ENCODE peak calls at places on chromosome 11, in six cellular contexts. H is tibial nerve, X is HCT116, V is right lobe of liver, T is WERI-Rb-1, J is mammary epithelial cell. N is an unnamed sample.

GRCh38 chr11:14587203-14587602 is 56.4 kb upstream of the PDE3B start:
- DNase-seq in V (no peak), J (no peak), X (no peak), H (no peak), T (no peak), N (no peak)

GRCh38 chr11:102914238-102915043 is 39.7 kb upstream of the MMP12 start:
- DNase-seq in J (peak), H (no peak), V (no peak), X (peak), T (peak), N (peak)

GRCh38 chr11:69949327-69949726 is 128.8 kb upstream of the ANO1 start:
- DNase-seq in J (peak), H (no peak), X (peak), V (peak), T (no peak), N (peak)

GRCh38 chr11:88384678-88385015 is 47.1 kb upstream of the CTSC start:
- DNase-seq in X (no peak), T (no peak), H (no peak), V (no peak), J (peak), N (peak)

GRCh38 chr11:62433553-62434301 is 14.9 kb downstream of the SCGB1A1 start:
- DNase-seq in X (no peak), V (no peak), J (no peak), T (no peak), H (peak), N (no peak)

GRCh38 chr11:79244175-79244804 is 196.5 kb downstream of the TENM4 start:
- DNase-seq in J (peak), X (no peak), V (no peak), H (no peak), T (peak), N (peak)

GRCh38 chr11:76823481-76824028 is 37.2 kb upstream of the ACER3 start:
- DNase-seq in J (peak), X (peak), V (no peak), H (no peak), T (no peak), N (peak)

GRCh38 chr11:70410276-70410675 is 11.9 kb downstream of the CTTN start:
- DNase-seq in X (no peak), T (no peak), H (no peak), J (no peak), V (no peak), N (no peak)

GRCh38 chr11:96155627-96156378 is 187.2 kb downstream of the MAML2 start:
- DNase-seq in V (peak), H (peak), X (peak), J (peak), T (peak), N (peak)

GRCh38 chr11:89516496-89516895 is 25.3 kb upstream of the NOX4 start:
- DNase-seq in X (no peak), T (no peak), H (no peak), J (no peak), V (no peak), N (no peak)

GRCh38 chr11:82960000-82960778 is 58.7 kb downstream of the DDIAS start:
- DNase-seq in V (no peak), H (no peak), T (no peak), X (no peak), J (no peak), N (no peak)

GRCh38 chr11:113729456-113729855 is 23.3 kb upstream of the TMPRSS5 start:
- DNase-seq in J (peak), X (no peak), T (peak), V (no peak), H (no peak), N (no peak)

GRCh38 chr11:60396382-60396781 is at the start of gene MS4A14:
- DNase-seq in J (no peak), H (no peak), X (no peak), T (no peak), V (no peak), N (no peak)

GRCh38 chr11:14908214-14908880 is 16.3 kb upstream of the CYP2R1 start:
- DNase-seq in J (peak), X (peak), T (peak), V (no peak), H (no peak), N (peak)

GRCh38 chr11:81203876-81204275 is 1529.8 kb downstream of the FAM181B start:
- DNase-seq in T (no peak), V (no peak), X (no peak), J (no peak), H (no peak), N (no peak)

DNA sequence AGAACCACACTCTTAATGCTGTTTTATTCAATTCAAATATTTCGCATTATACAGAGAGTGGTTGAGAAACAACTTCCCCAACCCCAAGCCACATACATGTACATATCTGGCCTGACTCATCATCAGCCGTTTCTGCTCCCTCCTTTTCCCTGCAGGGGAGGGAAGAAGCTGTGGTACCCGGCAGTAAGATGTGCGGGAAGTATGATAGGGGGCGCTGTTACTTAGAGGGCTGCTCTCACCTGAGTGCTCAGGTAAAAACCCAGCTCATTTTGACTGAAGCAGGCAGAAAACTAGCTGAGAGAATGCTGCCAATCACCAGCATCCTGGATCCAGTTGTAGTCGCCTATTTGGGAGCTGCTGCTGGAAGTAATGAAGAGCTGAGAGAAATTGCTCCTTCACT is 85.6 kb downstream of the NELL1 start:
- DNase-seq in J (peak), V (no peak), X (no peak), T (peak), H (no peak), N (no peak)
- TF ChIP-seq CTCF in J (no peak), V (no peak), X (peak), T (peak), H (no peak), N (no peak)

GRCh38 chr11:22491826-22492225 is 133.8 kb downstream of the FANCF start:
- DNase-seq in X (no peak), J (peak), V (no peak), T (peak), H (no peak), N (no peak)
- H3K4me3 ChIP-seq in X (no peak), J (peak), V (no peak), T (no peak), H (no peak), N (no peak)

GRCh38 chr11:12158926-12159325 is 48.5 kb downstream of the MICAL2 start:
- DNase-seq in X (no peak), V (no peak), H (no peak), J (no peak), T (no peak), N (no peak)

GRCh38 chr11:12154871-12155668 is 44.7 kb downstream of the MICAL2 start:
- DNase-seq in J (no peak), T (no peak), X (no peak), H (no peak), V (no peak), N (no peak)

GRCh38 chr11:12156301-12157140 is 46.1 kb downstream of the MICAL2 start:
- DNase-seq in J (no peak), X (no peak), H (no peak), T (no peak), V (no peak), N (peak)

GRCh38 chr11:12155696-12156095 is 45.3 kb downstream of the MICAL2 start:
- DNase-seq in V (no peak), T (no peak), H (no peak), J (no peak), X (no peak), N (no peak)

DNA sequence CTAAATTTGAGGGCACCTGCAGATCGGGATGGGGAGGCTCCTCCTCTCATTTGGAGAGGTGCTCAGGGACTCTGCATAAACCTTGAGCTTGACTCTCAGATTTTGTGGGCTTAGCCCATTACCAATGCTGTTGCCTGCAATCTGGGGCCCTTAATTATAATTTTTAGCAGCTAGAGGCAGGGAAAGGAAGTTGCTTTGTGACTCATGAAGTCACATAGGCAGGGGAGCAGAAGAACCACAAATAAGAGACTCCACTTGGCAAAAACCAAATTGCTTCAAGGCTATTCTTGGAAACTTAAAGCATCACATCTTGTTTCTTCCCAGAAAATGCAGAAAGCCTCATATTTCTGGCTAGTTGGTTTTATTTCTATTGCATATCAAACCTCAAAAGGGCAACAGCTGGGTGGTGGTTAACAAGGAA is 46.9 kb downstream of the MICAL2 start:
- DNase-seq in T (no peak), X (no peak), H (no peak), V (no peak), J (no peak), N (peak)
- TF ChIP-seq CTCF in T (no peak), X (no peak), H (no peak), V (no peak), J (no peak), N (peak)

GRCh38 chr11:72239296-72239848 is 4.6 kb downstream of the PHOX2A start:
- DNase-seq in T (no peak), X (no peak), V (peak), J (no peak), H (no peak), N (peak)
- H3K4me3 ChIP-seq in T (no peak), X (no peak), V (peak), J (no peak), H (peak), N (peak)

GRCh38 chr11:116272181-116272789 is 500.5 kb downstream of the BUD13 start:
- DNase-seq in T (peak), V (no peak), H (no peak), J (no peak), X (no peak), N (no peak)
- TF ChIP-seq CTCF in T (peak), V (no peak), H (no peak), J (no peak), X (no peak), N (no peak)

DNA sequence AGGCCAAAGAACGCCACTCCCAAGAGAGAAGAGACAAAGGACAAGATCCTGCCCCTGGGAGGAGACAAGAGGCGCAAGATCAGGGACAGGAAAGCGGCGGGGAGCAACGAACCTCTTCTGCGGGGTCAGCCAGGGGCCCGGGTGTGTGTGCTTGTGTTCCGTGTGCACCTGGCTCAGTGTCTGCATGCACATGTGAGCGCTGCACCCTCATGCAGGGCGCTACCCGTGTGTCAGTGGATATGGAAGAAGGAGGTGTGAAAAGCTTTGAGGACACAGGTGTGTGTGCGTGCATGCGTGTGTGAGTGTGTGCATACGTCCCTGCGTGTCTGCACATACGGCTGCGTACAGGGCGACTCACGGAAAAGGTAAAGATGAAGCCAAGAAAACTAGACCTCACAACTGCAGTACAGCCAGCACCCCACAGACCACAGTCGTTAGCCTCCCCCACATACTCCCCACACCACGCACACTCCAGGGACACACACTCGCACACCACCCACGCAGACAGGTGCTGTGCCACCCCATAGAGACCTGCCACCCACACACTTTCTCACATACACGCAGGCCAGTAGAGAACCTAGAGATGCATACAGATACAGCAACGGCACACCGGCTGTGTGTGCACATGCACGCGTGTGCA is 11.0 kb upstream of the IGSF9B start:
- DNase-seq in J (no peak), X (no peak), H (no peak), T (no peak), V (no peak), N (no peak)
- H3K4me3 ChIP-seq in J (no peak), X (peak), H (no peak), T (peak), V (no peak), N (no peak)

GRCh38 chr11:128521697-128522062 is 65.7 kb downstream of the ETS1 start:
- DNase-seq in V (peak), X (no peak), H (no peak), T (no peak), J (no peak), N (peak)

GRCh38 chr11:128520206-128520885 is 67.0 kb downstream of the ETS1 start:
- DNase-seq in X (no peak), T (no peak), H (no peak), V (no peak), J (no peak), N (no peak)

GRCh38 chr11:128522063-128522942 is 65.1 kb downstream of the ETS1 start:
- DNase-seq in T (peak), J (peak), V (peak), X (peak), H (peak), N (peak)

GRCh38 chr11:128519353-128519752 is 68.0 kb downstream of the ETS1 start:
- DNase-seq in H (no peak), J (no peak), T (no peak), V (no peak), X (no peak), N (no peak)

GRCh38 chr11:128520886-128521696 is 66.3 kb downstream of the ETS1 start:
- DNase-seq in J (no peak), H (no peak), T (no peak), X (no peak), V (peak), N (peak)
- TF ChIP-seq CTCF in J (peak), H (no peak), T (no peak), X (no peak), V (no peak), N (no peak)

N was measured in fibroblast of the aortic adventitia.